ENCODE peak calls at places on chromosomes 13 and 19, in five cellular contexts. H, T, M, J and E are unnamed samples.

GRCh38 chr13:43191561-43191960 is 168.2 kb downstream of the DNAJC15 start:
- DNase-seq in J (no peak), T (no peak), M (no peak), H (no peak), E (no peak)

GRCh38 chr13:73708393-73708985 is 425.7 kb downstream of the KLF12 start:
- DNase-seq in M (no peak), J (peak; percentile 69), T (peak; percentile 57), H (peak; percentile 54), E (peak; percentile 50)

GRCh38 chr13:98222081-98222554 is 45.0 kb upstream of the RNF113B start:
- DNase-seq in M (no peak), J (no peak), H (no peak), T (no peak), E (peak; percentile 55)

GRCh38 chr13:59750860-59751259 is 412.9 kb downstream of the DIAPH3 start:
- DNase-seq in H (no peak), M (peak; percentile 36), J (peak; percentile 86), T (no peak), E (no peak)

GRCh38 chr19:40219721-40220276 is 1.6 kb upstream of the TTC9B start:
- DNase-seq in J (no peak), H (no peak), M (no peak), T (no peak), E (peak; percentile 92)

GRCh38 chr19:17337675-17338439 is 504 bp downstream of the GTPBP3 start:
- DNase-seq in T (peak; percentile 65), M (no peak), H (peak; percentile 60), J (no peak), E (no peak)

GRCh38 chr13:73220966-73221720 is 162.3 kb downstream of the KLF5 start:
- DNase-seq in J (no peak), H (peak; percentile 7), M (no peak), T (peak; percentile 22), E (peak; percentile 30)

GRCh38 chr19:18428837-18429674 is 8.9 kb downstream of the ISYNA1 start:
- DNase-seq in H (peak; percentile 90), M (no peak), J (peak; percentile 14), T (peak; percentile 83), E (peak; percentile 75)

GRCh38 chr13:62510906-62511655 is 1095.4 kb upstream of the PCDH20 start:
- DNase-seq in T (no peak), J (no peak), M (no peak), H (no peak), E (no peak)

GRCh38 chr13:44734204-44734707 is 158.1 kb upstream of the TSC22D1 start:
- DNase-seq in M (no peak), T (no peak), H (no peak), J (no peak), E (peak; percentile 64)

GRCh38 chr19:1473056-1473400 is 6.0 kb downstream of the C19orf25 start:
- DNase-seq in H (no peak), M (no peak), T (no peak), J (no peak), E (no peak)